ENCODE peak calls at places on chromosomes 2 and 18, in six cellular contexts. One of them, this sample, is unnamed.

GRCh38 chr2:203338322-203338721 is 10.1 kb downstream of the ABI2 start:
- DNase-seq in mucosa of descending colon: no peak
- DNase-seq in astrocyte of the spinal cord: no peak
- DNase-seq in dorsolateral prefrontal cortex: no peak
- DNase-seq in Caco-2: no peak
- DNase-seq in OCI-LY7: no peak
- DNase-seq in this sample: no peak

GRCh38 chr2:219350215-219350937 is 17.8 kb upstream of the RESP18 start:
- DNase-seq in mucosa of descending colon: no peak
- DNase-seq in astrocyte of the spinal cord: peak
- DNase-seq in dorsolateral prefrontal cortex: no peak
- DNase-seq in Caco-2: no peak
- DNase-seq in OCI-LY7: no peak
- DNase-seq in this sample: no peak

GRCh38 chr18:77113361-77114069 is 19.1 kb downstream of the MBP start:
- DNase-seq in mucosa of descending colon: peak
- DNase-seq in astrocyte of the spinal cord: no peak
- DNase-seq in dorsolateral prefrontal cortex: no peak
- DNase-seq in Caco-2: no peak
- DNase-seq in OCI-LY7: no peak
- DNase-seq in this sample: no peak

GRCh38 chr2:146351689-146352088 is 1493.1 kb upstream of the ACVR2A start:
- DNase-seq in mucosa of descending colon: no peak
- DNase-seq in astrocyte of the spinal cord: no peak
- DNase-seq in dorsolateral prefrontal cortex: no peak
- DNase-seq in Caco-2: no peak
- DNase-seq in OCI-LY7: no peak
- DNase-seq in this sample: no peak

GRCh38 chr2:225428360-225428759 is 28.9 kb downstream of the NYAP2 start:
- DNase-seq in mucosa of descending colon: no peak
- DNase-seq in astrocyte of the spinal cord: no peak
- DNase-seq in dorsolateral prefrontal cortex: no peak
- DNase-seq in Caco-2: no peak
- DNase-seq in OCI-LY7: no peak
- DNase-seq in this sample: no peak

GRCh38 chr18:71293322-71293721 is 1004.5 kb downstream of the SOCS6 start:
- DNase-seq in mucosa of descending colon: no peak
- DNase-seq in astrocyte of the spinal cord: peak
- DNase-seq in dorsolateral prefrontal cortex: no peak
- DNase-seq in Caco-2: no peak
- DNase-seq in OCI-LY7: no peak
- DNase-seq in this sample: no peak

GRCh38 chr2:234025475-234025874 is 25.0 kb upstream of the SPP2 start:
- DNase-seq in mucosa of descending colon: no peak
- DNase-seq in astrocyte of the spinal cord: no peak
- DNase-seq in dorsolateral prefrontal cortex: no peak
- DNase-seq in Caco-2: no peak
- DNase-seq in OCI-LY7: no peak
- DNase-seq in this sample: no peak

GRCh38 chr2:134522856-134523460 is 195.8 kb downstream of the TMEM163 start:
- DNase-seq in mucosa of descending colon: no peak
- DNase-seq in astrocyte of the spinal cord: no peak
- DNase-seq in dorsolateral prefrontal cortex: no peak
- DNase-seq in Caco-2: no peak
- DNase-seq in OCI-LY7: no peak
- DNase-seq in this sample: no peak

GRCh38 chr2:142874293-142874814 is 3.1 kb upstream of the KYNU start:
- DNase-seq in mucosa of descending colon: no peak
- DNase-seq in astrocyte of the spinal cord: peak
- DNase-seq in dorsolateral prefrontal cortex: no peak
- DNase-seq in Caco-2: peak
- DNase-seq in OCI-LY7: no peak
- DNase-seq in this sample: no peak

GRCh38 chr2:215598376-215598975 is 162.6 kb upstream of the FN1 start:
- DNase-seq in mucosa of descending colon: no peak
- DNase-seq in astrocyte of the spinal cord: peak
- DNase-seq in dorsolateral prefrontal cortex: no peak
- DNase-seq in Caco-2: no peak
- DNase-seq in OCI-LY7: no peak
- DNase-seq in this sample: no peak

GRCh38 chr2:95757988-95758387 is 166.2 kb downstream of the TRIM43 start:
- DNase-seq in mucosa of descending colon: no peak
- DNase-seq in astrocyte of the spinal cord: no peak
- DNase-seq in dorsolateral prefrontal cortex: no peak
- DNase-seq in Caco-2: no peak
- DNase-seq in OCI-LY7: no peak
- DNase-seq in this sample: no peak

GRCh38 chr18:48683197-48683596 is 144.4 kb downstream of the CTIF start:
- DNase-seq in mucosa of descending colon: no peak
- DNase-seq in astrocyte of the spinal cord: no peak
- DNase-seq in dorsolateral prefrontal cortex: no peak
- DNase-seq in Caco-2: no peak
- DNase-seq in OCI-LY7: no peak
- DNase-seq in this sample: no peak

GRCh38 chr2:15665067-15665942 is 73.6 kb downstream of the DDX1 start:
- DNase-seq in mucosa of descending colon: peak
- DNase-seq in astrocyte of the spinal cord: no peak
- DNase-seq in dorsolateral prefrontal cortex: no peak
- DNase-seq in Caco-2: peak
- DNase-seq in OCI-LY7: no peak
- DNase-seq in this sample: no peak

GRCh38 chr2:121333834-121334558 is 49.0 kb upstream of the TFCP2L1 start:
- DNase-seq in mucosa of descending colon: no peak
- DNase-seq in astrocyte of the spinal cord: no peak
- DNase-seq in dorsolateral prefrontal cortex: no peak
- DNase-seq in Caco-2: no peak
- DNase-seq in OCI-LY7: no peak
- DNase-seq in this sample: no peak

GRCh38 chr2:19349911-19350677 is 8.3 kb downstream of the OSR1 start:
- DNase-seq in mucosa of descending colon: peak
- DNase-seq in astrocyte of the spinal cord: peak
- DNase-seq in dorsolateral prefrontal cortex: peak
- DNase-seq in Caco-2: peak
- DNase-seq in OCI-LY7: peak
- DNase-seq in this sample: no peak

GRCh38 chr2:151051584-151052220 is 210.0 kb downstream of the RBM43 start:
- DNase-seq in mucosa of descending colon: no peak
- DNase-seq in astrocyte of the spinal cord: peak
- DNase-seq in dorsolateral prefrontal cortex: no peak
- DNase-seq in Caco-2: peak
- DNase-seq in OCI-LY7: peak
- DNase-seq in this sample: no peak

GRCh38 chr2:23801396-23801795 is 125.5 kb downstream of the ATAD2B start:
- DNase-seq in mucosa of descending colon: no peak
- DNase-seq in astrocyte of the spinal cord: no peak
- DNase-seq in dorsolateral prefrontal cortex: no peak
- DNase-seq in Caco-2: no peak
- DNase-seq in OCI-LY7: no peak
- DNase-seq in this sample: no peak

GRCh38 chr2:10847008-10847407 is 34.4 kb upstream of the PDIA6 start:
- DNase-seq in mucosa of descending colon: no peak
- DNase-seq in astrocyte of the spinal cord: no peak
- DNase-seq in dorsolateral prefrontal cortex: no peak
- DNase-seq in Caco-2: no peak
- DNase-seq in OCI-LY7: no peak
- DNase-seq in this sample: no peak

GRCh38 chr2:230124792-230125452 is 56.2 kb upstream of the SLC16A14 start:
- DNase-seq in mucosa of descending colon: peak
- DNase-seq in astrocyte of the spinal cord: no peak
- DNase-seq in dorsolateral prefrontal cortex: no peak
- DNase-seq in Caco-2: no peak
- DNase-seq in OCI-LY7: no peak
- DNase-seq in this sample: no peak

GRCh38 chr2:10145519-10146357 is 23.2 kb downstream of the RRM2 start:
- DNase-seq in mucosa of descending colon: peak
- DNase-seq in astrocyte of the spinal cord: no peak
- DNase-seq in dorsolateral prefrontal cortex: no peak
- DNase-seq in Caco-2: no peak
- DNase-seq in OCI-LY7: no peak
- DNase-seq in this sample: no peak

DNA sequence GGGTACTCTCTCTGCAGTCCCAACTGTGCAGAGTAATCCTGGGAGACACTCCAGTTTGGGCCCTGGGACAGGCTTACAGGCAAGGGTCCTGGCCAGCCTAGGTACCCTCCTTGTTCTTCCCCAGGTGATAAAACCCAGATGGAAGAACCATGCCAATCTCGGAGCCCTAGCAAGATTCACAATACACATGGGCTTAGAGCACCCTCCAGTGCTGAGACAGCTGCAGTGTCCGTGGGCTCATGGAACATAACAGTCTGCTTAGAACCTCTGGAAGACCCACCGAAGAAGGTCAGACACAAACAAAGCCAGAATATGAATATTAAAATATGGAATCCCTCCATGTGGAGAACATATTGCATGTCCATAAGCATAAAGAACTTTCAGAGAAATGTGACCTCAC is 568.1 kb downstream of the KCNJ3 start:
- DNase-seq in mucosa of descending colon: no peak
- DNase-seq in astrocyte of the spinal cord: no peak
- DNase-seq in dorsolateral prefrontal cortex: no peak
- DNase-seq in Caco-2: no peak
- DNase-seq in OCI-LY7: peak
- DNase-seq in this sample: no peak
- TF ChIP-seq CTCF in mucosa of descending colon: no peak
- TF ChIP-seq CTCF in astrocyte of the spinal cord: no peak
- TF ChIP-seq CTCF in dorsolateral prefrontal cortex: no peak
- TF ChIP-seq CTCF in Caco-2: no peak
- TF ChIP-seq CTCF in OCI-LY7: peak
- TF ChIP-seq CTCF in this sample: peak

GRCh38 chr2:232365621-232366321 is 12.8 kb upstream of the ALPP start:
- DNase-seq in mucosa of descending colon: peak
- DNase-seq in astrocyte of the spinal cord: peak
- DNase-seq in dorsolateral prefrontal cortex: no peak
- DNase-seq in Caco-2: peak
- DNase-seq in OCI-LY7: peak
- DNase-seq in this sample: no peak
- TF ChIP-seq CTCF in mucosa of descending colon: no peak
- TF ChIP-seq CTCF in astrocyte of the spinal cord: peak
- TF ChIP-seq CTCF in dorsolateral prefrontal cortex: no peak
- TF ChIP-seq CTCF in Caco-2: peak
- TF ChIP-seq CTCF in OCI-LY7: peak
- TF ChIP-seq CTCF in this sample: peak

DNA sequence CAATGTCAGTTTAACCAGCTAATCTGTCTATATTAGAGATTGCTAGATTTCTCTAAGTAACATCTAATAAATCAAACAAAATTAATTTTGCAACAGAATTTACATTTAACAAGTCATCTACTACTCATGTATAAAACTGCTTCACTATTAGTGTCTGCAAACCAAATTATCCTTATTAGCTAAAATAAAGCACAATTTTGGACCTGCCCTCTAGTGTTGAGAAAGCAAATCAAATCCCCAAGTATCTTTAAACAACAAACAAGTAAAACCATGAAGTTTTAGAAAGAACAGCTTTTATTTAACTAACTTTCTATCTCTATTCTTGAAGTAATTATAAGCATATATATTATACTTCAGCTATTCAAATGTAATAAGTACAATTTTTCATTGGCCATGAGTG is 113.1 kb upstream of the SP3 start:
- DNase-seq in mucosa of descending colon: no peak
- DNase-seq in astrocyte of the spinal cord: peak
- DNase-seq in dorsolateral prefrontal cortex: no peak
- DNase-seq in Caco-2: no peak
- DNase-seq in OCI-LY7: no peak
- DNase-seq in this sample: no peak
- TF ChIP-seq CTCF in mucosa of descending colon: no peak
- TF ChIP-seq CTCF in astrocyte of the spinal cord: peak
- TF ChIP-seq CTCF in dorsolateral prefrontal cortex: peak
- TF ChIP-seq CTCF in Caco-2: no peak
- TF ChIP-seq CTCF in OCI-LY7: peak
- TF ChIP-seq CTCF in this sample: peak

GRCh38 chr2:186589733-186590537 is at the start of gene ITGAV:
- DNase-seq in mucosa of descending colon: peak
- DNase-seq in astrocyte of the spinal cord: peak
- DNase-seq in dorsolateral prefrontal cortex: peak
- DNase-seq in Caco-2: peak
- DNase-seq in OCI-LY7: peak
- DNase-seq in this sample: peak
- TF ChIP-seq CTCF in mucosa of descending colon: no peak
- TF ChIP-seq CTCF in astrocyte of the spinal cord: no peak
- TF ChIP-seq CTCF in dorsolateral prefrontal cortex: no peak
- TF ChIP-seq CTCF in Caco-2: no peak
- TF ChIP-seq CTCF in OCI-LY7: no peak
- TF ChIP-seq CTCF in this sample: no peak

GRCh38 chr18:8303151-8303770 is 306.0 kb upstream of the RAB12 start:
- DNase-seq in mucosa of descending colon: no peak
- DNase-seq in astrocyte of the spinal cord: no peak
- DNase-seq in dorsolateral prefrontal cortex: peak
- DNase-seq in Caco-2: no peak
- DNase-seq in OCI-LY7: no peak
- DNase-seq in this sample: no peak

GRCh38 chr18:8298186-8298585 is 311.1 kb upstream of the RAB12 start:
- DNase-seq in mucosa of descending colon: no peak
- DNase-seq in astrocyte of the spinal cord: no peak
- DNase-seq in dorsolateral prefrontal cortex: no peak
- DNase-seq in Caco-2: no peak
- DNase-seq in OCI-LY7: no peak
- DNase-seq in this sample: no peak

GRCh38 chr18:8299054-8299708 is 310.1 kb upstream of the RAB12 start:
- DNase-seq in mucosa of descending colon: no peak
- DNase-seq in astrocyte of the spinal cord: no peak
- DNase-seq in dorsolateral prefrontal cortex: no peak
- DNase-seq in Caco-2: no peak
- DNase-seq in OCI-LY7: no peak
- DNase-seq in this sample: no peak

GRCh38 chr18:8300749-8301148 is 308.5 kb upstream of the RAB12 start:
- DNase-seq in mucosa of descending colon: no peak
- DNase-seq in astrocyte of the spinal cord: no peak
- DNase-seq in dorsolateral prefrontal cortex: no peak
- DNase-seq in Caco-2: no peak
- DNase-seq in OCI-LY7: no peak
- DNase-seq in this sample: no peak

DNA sequence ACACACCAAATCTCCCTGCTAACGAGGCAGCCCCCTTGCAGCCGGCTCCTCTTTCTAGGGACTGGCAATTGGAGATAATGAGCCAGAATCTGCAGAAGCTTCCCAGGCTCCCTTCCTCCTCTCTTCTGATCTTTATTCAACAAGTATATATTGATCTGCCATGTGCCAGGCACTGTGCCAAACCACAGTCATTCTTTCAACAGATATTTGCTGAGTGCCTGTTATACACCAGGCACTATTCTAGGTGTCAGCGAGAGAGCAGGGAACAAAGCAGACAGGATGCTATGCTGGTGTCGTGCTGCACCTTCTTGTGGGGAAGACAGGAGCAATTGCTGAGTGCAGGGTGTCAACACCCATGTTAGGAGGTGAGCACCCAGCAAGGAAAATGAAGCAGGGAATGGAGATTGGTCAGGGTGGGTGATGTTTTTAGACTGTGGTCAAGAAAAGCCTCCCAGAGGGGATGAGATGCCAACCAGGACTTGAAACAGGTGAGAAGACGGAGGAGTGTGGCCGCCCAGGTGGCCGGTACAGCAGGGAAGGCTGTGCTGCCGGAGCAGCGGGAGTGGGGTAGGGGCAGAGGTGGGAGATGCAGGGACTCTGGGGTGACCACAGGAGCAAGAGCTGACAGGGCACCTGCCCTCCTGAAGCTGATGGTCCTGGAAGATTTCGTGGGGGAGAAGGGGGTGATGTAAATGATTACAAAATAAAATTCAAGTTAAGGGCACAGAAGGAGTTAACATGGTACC is 307.6 kb upstream of the RAB12 start:
- DNase-seq in mucosa of descending colon: no peak
- DNase-seq in astrocyte of the spinal cord: no peak
- DNase-seq in dorsolateral prefrontal cortex: no peak
- DNase-seq in Caco-2: no peak
- DNase-seq in OCI-LY7: no peak
- DNase-seq in this sample: no peak
- TF ChIP-seq CTCF in mucosa of descending colon: no peak
- TF ChIP-seq CTCF in astrocyte of the spinal cord: no peak
- TF ChIP-seq CTCF in dorsolateral prefrontal cortex: no peak
- TF ChIP-seq CTCF in Caco-2: no peak
- TF ChIP-seq CTCF in OCI-LY7: no peak
- TF ChIP-seq CTCF in this sample: no peak

This sample was measured in progenitor cell of endocrine pancreas.